ENCODE peak calls at places on chromosomes 13 and 19, in four cellular contexts. One of them, this sample, is unnamed.
A peak's percentile ranks its signal among the peaks of the same experiment; 100 is the strongest.

GRCh38 chr19:50444059-50444458 is 11.4 kb downstream of the MYBPC2 start:
- DNase-seq in osteocyte: no peak
- DNase-seq in nephron progenitor cell: no peak
- DNase-seq in RWPE1: no peak
- DNase-seq in this sample: no peak

GRCh38 chr19:30504272-30504671 is 132.1 kb downstream of the ZNF536 start:
- DNase-seq in osteocyte: no peak
- DNase-seq in nephron progenitor cell: no peak
- DNase-seq in RWPE1: no peak
- DNase-seq in this sample: no peak

GRCh38 chr19:1445185-1445931 is 4.6 kb upstream of the APC2 start:
- DNase-seq in RWPE1: peak; percentile 71
- DNase-seq in nephron progenitor cell: peak; percentile 85
- DNase-seq in osteocyte: peak; percentile 91
- DNase-seq in this sample: peak; percentile 84

GRCh38 chr19:57279418-57280164 is 694 bp upstream of the ZNF460 start:
- DNase-seq in osteocyte: peak; percentile 97
- DNase-seq in RWPE1: peak; percentile 94
- DNase-seq in nephron progenitor cell: peak; percentile 74
- DNase-seq in this sample: peak; percentile 79

GRCh38 chr13:41751277-41751676 is 209.6 kb downstream of the VWA8 start:
- DNase-seq in nephron progenitor cell: no peak
- DNase-seq in RWPE1: no peak
- DNase-seq in osteocyte: no peak
- DNase-seq in this sample: no peak

GRCh38 chr19:52516191-52516590 is 11.3 kb upstream of the ZNF808 start:
- DNase-seq in nephron progenitor cell: no peak
- DNase-seq in RWPE1: no peak
- DNase-seq in osteocyte: no peak
- DNase-seq in this sample: no peak

GRCh38 chr19:40724315-40724714 is 7.4 kb downstream of the ITPKC start:
- DNase-seq in nephron progenitor cell: no peak
- DNase-seq in RWPE1: no peak
- DNase-seq in osteocyte: no peak
- DNase-seq in this sample: no peak

GRCh38 chr13:46160474-46161066 is 21.4 kb downstream of the LCP1 start:
- DNase-seq in nephron progenitor cell: peak; percentile 22
- DNase-seq in osteocyte: no peak
- DNase-seq in RWPE1: peak; percentile 50
- DNase-seq in this sample: peak; percentile 66

GRCh38 chr13:41054212-41054877 is 7.0 kb upstream of the WBP4 start:
- DNase-seq in RWPE1: no peak
- DNase-seq in osteocyte: no peak
- DNase-seq in nephron progenitor cell: peak; percentile 12
- DNase-seq in this sample: peak; percentile 43

GRCh38 chr19:47109541-47110375 is 3.8 kb downstream of the ZC3H4 start:
- DNase-seq in osteocyte: no peak
- DNase-seq in RWPE1: no peak
- DNase-seq in nephron progenitor cell: no peak
- DNase-seq in this sample: no peak

GRCh38 chr13:23810842-23811241 is 78.4 kb downstream of the MIPEP start:
- DNase-seq in RWPE1: no peak
- DNase-seq in osteocyte: no peak
- DNase-seq in nephron progenitor cell: no peak
- DNase-seq in this sample: no peak

GRCh38 chr19:50361290-50362029 is 4.0 kb downstream of the NAPSA start:
- DNase-seq in RWPE1: no peak
- DNase-seq in nephron progenitor cell: no peak
- DNase-seq in osteocyte: no peak
- DNase-seq in this sample: no peak

GRCh38 chr13:74206061-74206561 is 71.9 kb upstream of the KLF12 start:
- DNase-seq in RWPE1: no peak
- DNase-seq in osteocyte: no peak
- DNase-seq in nephron progenitor cell: no peak
- DNase-seq in this sample: no peak

GRCh38 chr19:9808855-9809646 is 9.8 kb downstream of the FBXL12 start:
- DNase-seq in RWPE1: no peak
- DNase-seq in nephron progenitor cell: no peak
- DNase-seq in osteocyte: no peak
- DNase-seq in this sample: no peak

This sample was measured in immature natural killer cell.